ENCODE peak calls at places on chromosomes 1 and 21, in six cellular contexts. One of them, this sample, is unnamed.

GRCh38 chr1:92367496-92367895 is 68.6 kb downstream of the RPAP2 start:
- ATAC-seq in upper lobe of left lung: no peak
- ATAC-seq in GM12878: peak
- ATAC-seq in HepG2: no peak
- ATAC-seq in K562: no peak
- ATAC-seq in A549: no peak
- ATAC-seq in this sample: no peak

GRCh38 chr1:17021896-17022295 is 10.2 kb upstream of the ATP13A2 start:
- ATAC-seq in HepG2: no peak
- ATAC-seq in upper lobe of left lung: no peak
- ATAC-seq in A549: no peak
- ATAC-seq in K562: no peak
- ATAC-seq in GM12878: no peak
- ATAC-seq in this sample: no peak

GRCh38 chr1:8094481-8095241 is 68.6 kb upstream of the ERRFI1 start:
- ATAC-seq in HepG2: peak
- ATAC-seq in A549: peak
- ATAC-seq in GM12878: no peak
- ATAC-seq in K562: no peak
- ATAC-seq in upper lobe of left lung: no peak
- ATAC-seq in this sample: no peak

GRCh38 chr1:244850896-244851295 is 13.4 kb downstream of the HNRNPU start:
- ATAC-seq in A549: no peak
- ATAC-seq in upper lobe of left lung: no peak
- ATAC-seq in K562: peak
- ATAC-seq in HepG2: no peak
- ATAC-seq in GM12878: no peak
- ATAC-seq in this sample: no peak

GRCh38 chr21:41589131-41589530 is 81.2 kb upstream of the TMPRSS2 start:
- ATAC-seq in GM12878: no peak
- ATAC-seq in K562: no peak
- ATAC-seq in HepG2: peak
- ATAC-seq in upper lobe of left lung: no peak
- ATAC-seq in A549: no peak
- ATAC-seq in this sample: no peak

GRCh38 chr21:17903029-17903806 is 84.1 kb upstream of the C21orf91 start:
- ATAC-seq in K562: peak
- ATAC-seq in HepG2: no peak
- ATAC-seq in A549: no peak
- ATAC-seq in GM12878: peak
- ATAC-seq in upper lobe of left lung: no peak
- ATAC-seq in this sample: no peak

GRCh38 chr1:17605582-17606344 is 66.3 kb downstream of the ARHGEF10L start:
- ATAC-seq in A549: no peak
- ATAC-seq in K562: no peak
- ATAC-seq in HepG2: no peak
- ATAC-seq in GM12878: no peak
- ATAC-seq in upper lobe of left lung: no peak
- ATAC-seq in this sample: peak

GRCh38 chr1:179888071-179888470 is 6.0 kb downstream of the TOR1AIP1 start:
- ATAC-seq in upper lobe of left lung: no peak
- ATAC-seq in HepG2: no peak
- ATAC-seq in A549: no peak
- ATAC-seq in GM12878: peak
- ATAC-seq in K562: no peak
- ATAC-seq in this sample: no peak

GRCh38 chr1:209413062-209413461 is 170.5 kb upstream of the CAMK1G start:
- ATAC-seq in K562: no peak
- ATAC-seq in HepG2: no peak
- ATAC-seq in GM12878: no peak
- ATAC-seq in upper lobe of left lung: no peak
- ATAC-seq in A549: no peak
- ATAC-seq in this sample: no peak

GRCh38 chr1:30461640-30462039 is 261.7 kb downstream of the MATN1 start:
- ATAC-seq in HepG2: no peak
- ATAC-seq in GM12878: no peak
- ATAC-seq in A549: no peak
- ATAC-seq in upper lobe of left lung: no peak
- ATAC-seq in K562: no peak
- ATAC-seq in this sample: no peak

GRCh38 chr21:42784896-42785451 is 94.4 kb downstream of the WDR4 start:
- ATAC-seq in K562: no peak
- ATAC-seq in HepG2: no peak
- ATAC-seq in GM12878: no peak
- ATAC-seq in upper lobe of left lung: no peak
- ATAC-seq in A549: no peak
- ATAC-seq in this sample: no peak

GRCh38 chr1:224127925-224128819 is 14.3 kb downstream of the FBXO28 start:
- ATAC-seq in upper lobe of left lung: no peak
- ATAC-seq in HepG2: no peak
- ATAC-seq in A549: no peak
- ATAC-seq in GM12878: no peak
- ATAC-seq in K562: no peak
- ATAC-seq in this sample: no peak

GRCh38 chr1:169271094-169271493 is 96.5 kb downstream of the NME7 start:
- ATAC-seq in HepG2: no peak
- ATAC-seq in upper lobe of left lung: no peak
- ATAC-seq in A549: no peak
- ATAC-seq in GM12878: peak
- ATAC-seq in K562: peak
- ATAC-seq in this sample: no peak

GRCh38 chr1:203278885-203279406 is 26.4 kb upstream of the BTG2 start:
- ATAC-seq in A549: no peak
- ATAC-seq in upper lobe of left lung: no peak
- ATAC-seq in GM12878: no peak
- ATAC-seq in K562: no peak
- ATAC-seq in HepG2: no peak
- ATAC-seq in this sample: no peak

GRCh38 chr1:165842363-165843129 is 15.1 kb downstream of the UCK2 start:
- ATAC-seq in K562: peak
- ATAC-seq in upper lobe of left lung: no peak
- ATAC-seq in HepG2: no peak
- ATAC-seq in A549: peak
- ATAC-seq in GM12878: peak
- ATAC-seq in this sample: no peak

GRCh38 chr1:54311506-54311905 is 94.7 kb downstream of the SSBP3 start:
- ATAC-seq in HepG2: peak
- ATAC-seq in upper lobe of left lung: no peak
- ATAC-seq in GM12878: no peak
- ATAC-seq in K562: peak
- ATAC-seq in A549: no peak
- ATAC-seq in this sample: no peak

GRCh38 chr1:237732657-237733056 is 158.1 kb downstream of the ZP4 start:
- ATAC-seq in HepG2: no peak
- ATAC-seq in upper lobe of left lung: no peak
- ATAC-seq in A549: no peak
- ATAC-seq in GM12878: no peak
- ATAC-seq in K562: no peak
- ATAC-seq in this sample: no peak

GRCh38 chr1:11714831-11715574 is 20.9 kb upstream of the AGTRAP start:
- ATAC-seq in A549: no peak
- ATAC-seq in upper lobe of left lung: no peak
- ATAC-seq in HepG2: no peak
- ATAC-seq in GM12878: no peak
- ATAC-seq in K562: no peak
- ATAC-seq in this sample: no peak

DNA sequence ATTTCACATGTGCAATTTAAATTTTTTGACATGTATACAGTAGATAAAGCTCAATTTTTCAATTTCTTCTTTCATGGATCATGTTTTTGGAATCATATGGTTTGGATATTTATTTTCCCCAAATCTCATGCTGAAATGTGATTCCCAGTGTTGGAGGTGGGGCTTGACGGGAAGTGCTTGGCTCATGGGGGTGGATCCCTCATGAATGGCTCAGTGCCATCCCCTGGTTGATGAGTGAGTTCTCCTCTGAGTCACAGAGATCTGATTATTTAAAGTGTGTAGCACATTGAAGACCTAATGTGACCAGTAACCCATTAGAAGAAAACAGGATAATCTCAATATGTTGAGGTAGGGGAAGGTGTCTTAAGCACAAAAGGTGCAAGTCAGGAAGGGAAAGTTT is 9.1 kb upstream of the IFI16 start:
- ATAC-seq in K562: peak
- ATAC-seq in HepG2: no peak
- ATAC-seq in GM12878: no peak
- ATAC-seq in A549: no peak
- ATAC-seq in upper lobe of left lung: peak
- ATAC-seq in this sample: peak
- TF ChIP-seq EP300 in K562: no peak
- TF ChIP-seq EP300 in HepG2: no peak
- TF ChIP-seq EP300 in GM12878: no peak
- TF ChIP-seq EP300 in A549: no peak
- TF ChIP-seq EP300 in upper lobe of left lung: no peak
- TF ChIP-seq EP300 in this sample: no peak

GRCh38 chr1:222828939-222829338 is 14.1 kb downstream of the DISP1 start:
- ATAC-seq in upper lobe of left lung: no peak
- ATAC-seq in GM12878: no peak
- ATAC-seq in A549: no peak
- ATAC-seq in K562: no peak
- ATAC-seq in HepG2: no peak
- ATAC-seq in this sample: no peak
- TF ChIP-seq CTCF in upper lobe of left lung: no peak
- TF ChIP-seq CTCF in GM12878: no peak
- TF ChIP-seq CTCF in A549: peak
- TF ChIP-seq CTCF in K562: no peak
- TF ChIP-seq CTCF in HepG2: no peak
- TF ChIP-seq CTCF in this sample: no peak

DNA sequence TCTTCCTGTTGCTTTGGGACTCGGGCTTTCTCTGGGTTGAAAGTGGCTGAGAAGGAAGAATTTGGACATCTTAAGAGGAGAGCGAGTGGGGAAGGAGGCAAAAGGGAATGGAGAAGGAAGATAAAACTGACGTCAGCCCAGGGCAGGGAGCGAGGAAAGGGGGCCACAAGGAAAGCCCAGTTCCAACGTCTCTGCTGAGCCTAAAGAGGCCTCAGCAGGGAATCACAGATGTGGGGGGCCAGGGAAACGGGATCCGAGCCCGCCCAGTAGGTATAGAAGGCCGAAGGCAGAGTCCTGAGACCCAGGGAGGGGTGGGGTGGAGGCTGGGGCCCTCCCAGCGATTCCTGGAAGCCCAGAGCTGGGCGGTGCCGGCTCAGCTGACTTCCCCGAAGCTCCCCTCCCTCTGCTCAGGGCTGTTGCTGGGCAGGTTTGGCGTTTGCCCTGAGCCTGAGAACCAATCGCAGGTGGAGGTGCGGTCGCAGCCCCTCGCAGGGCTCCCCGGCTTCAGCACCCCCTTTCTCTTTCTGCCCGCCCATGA is 12.7 kb downstream of the ADAMTSL4 start:
- ATAC-seq in GM12878: peak
- ATAC-seq in HepG2: peak
- ATAC-seq in K562: peak
- ATAC-seq in A549: peak
- ATAC-seq in upper lobe of left lung: peak
- ATAC-seq in this sample: peak
- TF ChIP-seq EP300 in GM12878: no peak
- TF ChIP-seq EP300 in HepG2: peak
- TF ChIP-seq EP300 in K562: peak
- TF ChIP-seq EP300 in A549: peak
- TF ChIP-seq EP300 in upper lobe of left lung: peak
- TF ChIP-seq EP300 in this sample: no peak

GRCh38 chr1:6486433-6487011 is 4.9 kb downstream of the PLEKHG5 start:
- ATAC-seq in GM12878: peak
- ATAC-seq in HepG2: peak
- ATAC-seq in A549: peak
- ATAC-seq in K562: peak
- ATAC-seq in upper lobe of left lung: peak
- ATAC-seq in this sample: peak

GRCh38 chr1:6484826-6485139 is 6.7 kb downstream of the PLEKHG5 start:
- ATAC-seq in HepG2: no peak
- ATAC-seq in K562: no peak
- ATAC-seq in upper lobe of left lung: no peak
- ATAC-seq in A549: no peak
- ATAC-seq in GM12878: no peak
- ATAC-seq in this sample: no peak

GRCh38 chr1:6487804-6488484 is 3.5 kb downstream of the PLEKHG5 start:
- ATAC-seq in A549: no peak
- ATAC-seq in upper lobe of left lung: no peak
- ATAC-seq in GM12878: no peak
- ATAC-seq in K562: no peak
- ATAC-seq in HepG2: no peak
- ATAC-seq in this sample: no peak

GRCh38 chr1:6485140-6485936 is 6.1 kb downstream of the PLEKHG5 start:
- ATAC-seq in HepG2: no peak
- ATAC-seq in K562: no peak
- ATAC-seq in GM12878: no peak
- ATAC-seq in upper lobe of left lung: no peak
- ATAC-seq in A549: no peak
- ATAC-seq in this sample: no peak

DNA sequence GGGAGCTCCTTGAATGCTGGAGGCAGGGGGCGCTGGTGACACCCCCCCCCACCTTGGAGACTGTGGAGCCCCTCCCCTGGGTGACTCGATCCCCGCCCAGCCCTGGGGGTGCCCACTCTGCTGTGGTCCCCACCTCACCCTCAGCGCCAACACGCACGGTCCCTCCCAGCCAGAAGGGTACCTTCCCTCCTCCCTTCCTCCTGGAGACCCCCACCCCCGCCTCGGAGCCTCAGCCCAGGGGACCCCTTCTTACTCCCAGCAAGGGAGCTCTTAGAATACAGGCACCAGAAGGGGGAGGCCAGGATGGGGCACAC is 5.6 kb downstream of the PLEKHG5 start:
- ATAC-seq in HepG2: no peak
- ATAC-seq in upper lobe of left lung: no peak
- ATAC-seq in GM12878: no peak
- ATAC-seq in A549: no peak
- ATAC-seq in K562: no peak
- ATAC-seq in this sample: no peak
- TF ChIP-seq CTCF in HepG2: no peak
- TF ChIP-seq CTCF in upper lobe of left lung: no peak
- TF ChIP-seq CTCF in GM12878: no peak
- TF ChIP-seq CTCF in A549: no peak
- TF ChIP-seq CTCF in K562: peak
- TF ChIP-seq CTCF in this sample: no peak

DNA sequence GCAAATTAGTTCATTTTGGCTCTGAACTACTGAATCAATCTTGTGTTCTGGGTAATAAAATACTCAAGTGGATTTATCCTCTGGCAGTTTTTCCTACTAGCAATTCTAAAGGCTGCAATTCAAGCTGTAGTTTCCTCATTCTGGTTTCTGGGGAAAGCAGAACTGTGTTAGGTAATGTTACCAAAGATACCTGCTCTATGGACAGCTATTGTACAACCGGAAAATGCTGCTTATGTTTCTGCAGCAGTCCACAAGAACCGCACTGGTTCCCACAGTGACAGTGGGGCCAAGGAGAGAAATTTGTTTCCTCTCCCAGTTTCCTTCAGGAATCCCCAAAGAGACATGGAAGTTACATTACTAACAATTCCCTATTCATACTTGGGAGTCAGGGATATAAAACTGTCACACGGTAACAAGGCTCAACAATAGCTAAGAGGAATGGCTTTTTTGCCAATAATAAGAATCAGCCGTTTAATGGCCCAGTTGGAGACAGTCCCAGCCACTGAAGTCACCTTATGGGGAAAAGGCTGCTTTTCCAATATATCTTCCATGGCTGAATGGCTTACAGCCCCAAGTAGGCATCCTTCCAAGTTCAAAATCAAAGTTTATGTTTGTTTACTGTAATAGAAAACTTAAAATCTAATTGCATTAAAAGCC is 52.6 kb downstream of the PCNX2 start:
- ATAC-seq in HepG2: no peak
- ATAC-seq in K562: no peak
- ATAC-seq in A549: no peak
- ATAC-seq in upper lobe of left lung: no peak
- ATAC-seq in GM12878: no peak
- ATAC-seq in this sample: no peak
- TF ChIP-seq EP300 in HepG2: no peak
- TF ChIP-seq EP300 in K562: no peak
- TF ChIP-seq EP300 in A549: no peak
- TF ChIP-seq EP300 in upper lobe of left lung: no peak
- TF ChIP-seq EP300 in GM12878: no peak
- TF ChIP-seq EP300 in this sample: no peak